ENCODE peak calls at places on chromosomes 13 and 19, in four cellular contexts. One of them, this sample, is unnamed.

GRCh38 chr19:41893899-41894298 is 10.9 kb downstream of the ARHGEF1 start:
- DNase-seq in pancreas: no peak
- DNase-seq in ovary: no peak
- DNase-seq in tibial artery: no peak
- DNase-seq in this sample: no peak

GRCh38 chr13:48437381-48437780 is 24.5 kb upstream of the LPAR6 start:
- DNase-seq in pancreas: no peak
- DNase-seq in ovary: peak; percentile 73
- DNase-seq in tibial artery: peak; percentile 93
- DNase-seq in this sample: no peak

GRCh38 chr13:41847216-41847615 is 113.7 kb downstream of the VWA8 start:
- DNase-seq in ovary: no peak
- DNase-seq in tibial artery: no peak
- DNase-seq in pancreas: no peak
- DNase-seq in this sample: no peak

GRCh38 chr13:26425439-26426358 is 131.8 kb upstream of the WASF3 start:
- DNase-seq in tibial artery: no peak
- DNase-seq in pancreas: no peak
- DNase-seq in ovary: no peak
- DNase-seq in this sample: no peak

GRCh38 chr19:5969476-5969875 is 8.5 kb downstream of the RANBP3 start:
- DNase-seq in tibial artery: no peak
- DNase-seq in pancreas: no peak
- DNase-seq in ovary: no peak
- DNase-seq in this sample: no peak

GRCh38 chr13:34011552-34012085 is 193.7 kb downstream of the RFC3 start:
- DNase-seq in pancreas: no peak
- DNase-seq in ovary: no peak
- DNase-seq in tibial artery: no peak
- DNase-seq in this sample: no peak

GRCh38 chr13:84446972-84447700 is 564.9 kb upstream of the SLITRK1 start:
- DNase-seq in tibial artery: no peak
- DNase-seq in pancreas: no peak
- DNase-seq in ovary: no peak
- DNase-seq in this sample: no peak

GRCh38 chr13:21074601-21075302 is 13.4 kb upstream of the LATS2 start:
- DNase-seq in pancreas: no peak
- DNase-seq in ovary: peak; percentile 33
- DNase-seq in tibial artery: no peak
- DNase-seq in this sample: no peak

GRCh38 chr13:24502567-24503375 is 9.8 kb downstream of the PARP4 start:
- DNase-seq in ovary: no peak
- DNase-seq in pancreas: no peak
- DNase-seq in tibial artery: no peak
- DNase-seq in this sample: no peak

GRCh38 chr13:69950160-69950559 is 157.5 kb upstream of the ATXN8OS start:
- DNase-seq in ovary: no peak
- DNase-seq in pancreas: no peak
- DNase-seq in tibial artery: no peak
- DNase-seq in this sample: no peak

GRCh38 chr19:34712606-34713261 is 21.3 kb upstream of the ZNF181 start:
- DNase-seq in tibial artery: no peak
- DNase-seq in pancreas: peak; percentile 48
- DNase-seq in ovary: peak; percentile 23
- DNase-seq in this sample: no peak

GRCh38 chr13:37039908-37040307 is 19.6 kb downstream of the SUPT20H start:
- DNase-seq in tibial artery: no peak
- DNase-seq in ovary: no peak
- DNase-seq in pancreas: no peak
- DNase-seq in this sample: no peak

GRCh38 chr19:56637976-56638555 is 4.9 kb upstream of the SMIM17 start:
- DNase-seq in pancreas: peak; percentile 70
- DNase-seq in ovary: peak; percentile 80
- DNase-seq in tibial artery: no peak
- DNase-seq in this sample: peak; percentile 47

GRCh38 chr19:13051581-13052165 is 51.0 kb downstream of the LYL1 start:
- DNase-seq in pancreas: peak; percentile 59
- DNase-seq in ovary: peak; percentile 74
- DNase-seq in tibial artery: peak; percentile 88
- DNase-seq in this sample: no peak

GRCh38 chr13:33194820-33195692 is 90.5 kb downstream of the STARD13 start:
- DNase-seq in tibial artery: no peak
- DNase-seq in pancreas: peak; percentile 47
- DNase-seq in ovary: no peak
- DNase-seq in this sample: no peak

GRCh38 chr19:46915386-46915785 is 54.6 kb downstream of the ARHGAP35 start:
- DNase-seq in tibial artery: no peak
- DNase-seq in pancreas: no peak
- DNase-seq in ovary: no peak
- DNase-seq in this sample: no peak

GRCh38 chr13:21478881-21479808 is 20.0 kb upstream of the ZDHHC20 start:
- DNase-seq in tibial artery: no peak
- DNase-seq in pancreas: peak; percentile 47
- DNase-seq in ovary: no peak
- DNase-seq in this sample: no peak

GRCh38 chr13:71242191-71242590 is 624.8 kb downstream of the DACH1 start:
- DNase-seq in pancreas: no peak
- DNase-seq in tibial artery: no peak
- DNase-seq in ovary: no peak
- DNase-seq in this sample: no peak

GRCh38 chr19:27972291-27973040 is 1240.5 kb downstream of the UQCRFS1 start:
- DNase-seq in tibial artery: no peak
- DNase-seq in ovary: no peak
- DNase-seq in pancreas: no peak
- DNase-seq in this sample: no peak

GRCh38 chr19:42693760-42694350 is 46.4 kb downstream of the PSG3 start:
- DNase-seq in pancreas: peak; percentile 20
- DNase-seq in tibial artery: no peak
- DNase-seq in ovary: no peak
- DNase-seq in this sample: no peak

GRCh38 chr19:48006762-48007161 is 12.3 kb downstream of the ELSPBP1 start:
- DNase-seq in ovary: no peak
- DNase-seq in pancreas: no peak
- DNase-seq in tibial artery: no peak
- DNase-seq in this sample: no peak

GRCh38 chr19:55079400-55080038 is 3.9 kb downstream of the EPS8L1 start:
- DNase-seq in tibial artery: no peak
- DNase-seq in pancreas: peak; percentile 27
- DNase-seq in ovary: no peak
- DNase-seq in this sample: no peak

GRCh38 chr13:48817166-48817802 is 158.4 kb upstream of the FNDC3A start:
- DNase-seq in pancreas: no peak
- DNase-seq in ovary: no peak
- DNase-seq in tibial artery: no peak
- DNase-seq in this sample: no peak

GRCh38 chr19:28242317-28242927 is 970.5 kb downstream of the UQCRFS1 start:
- DNase-seq in ovary: no peak
- DNase-seq in pancreas: no peak
- DNase-seq in tibial artery: no peak
- DNase-seq in this sample: no peak

GRCh38 chr19:19858751-19859150 is 6.9 kb upstream of the ZNF253 start:
- DNase-seq in ovary: no peak
- DNase-seq in tibial artery: no peak
- DNase-seq in pancreas: no peak
- DNase-seq in this sample: no peak

GRCh38 chr13:76387561-76387960 is 498.6 kb downstream of the KCTD12 start:
- DNase-seq in ovary: no peak
- DNase-seq in tibial artery: no peak
- DNase-seq in pancreas: no peak
- DNase-seq in this sample: no peak

GRCh38 chr13:110393761-110394160 is 86.7 kb downstream of the COL4A2 start:
- DNase-seq in ovary: no peak
- DNase-seq in pancreas: no peak
- DNase-seq in tibial artery: no peak
- DNase-seq in this sample: no peak
- H3K4me3 ChIP-seq in ovary: no peak overlapping the region
- H3K4me3 ChIP-seq in pancreas: no peak overlapping the region
- H3K4me3 ChIP-seq in tibial artery: no peak overlapping the region
- H3K4me3 ChIP-seq in this sample: no peak overlapping the region

GRCh38 chr13:95608640-95609280 is 35.7 kb downstream of the DZIP1 start:
- DNase-seq in ovary: no peak
- DNase-seq in tibial artery: no peak
- DNase-seq in pancreas: no peak
- DNase-seq in this sample: no peak
- H3K27ac ChIP-seq in ovary: no peak overlapping the region
- H3K27ac ChIP-seq in tibial artery: no peak overlapping the region
- H3K27ac ChIP-seq in pancreas: no peak overlapping the region
- H3K27ac ChIP-seq in this sample: no peak overlapping the region

GRCh38 chr13:51932231-51932630 is 70.5 kb downstream of the CCDC70 start:
- DNase-seq in pancreas: no peak
- DNase-seq in tibial artery: no peak
- DNase-seq in ovary: no peak
- DNase-seq in this sample: no peak

GRCh38 chr13:51931606-51932005 is 69.8 kb downstream of the CCDC70 start:
- DNase-seq in pancreas: no peak
- DNase-seq in tibial artery: no peak
- DNase-seq in ovary: no peak
- DNase-seq in this sample: no peak

GRCh38 chr13:51927129-51927528 is 65.4 kb downstream of the CCDC70 start:
- DNase-seq in ovary: no peak
- DNase-seq in tibial artery: no peak
- DNase-seq in pancreas: no peak
- DNase-seq in this sample: no peak

GRCh38 chr13:51928231-51928630 is 66.5 kb downstream of the CCDC70 start:
- DNase-seq in pancreas: no peak
- DNase-seq in tibial artery: no peak
- DNase-seq in ovary: no peak
- DNase-seq in this sample: no peak

DNA sequence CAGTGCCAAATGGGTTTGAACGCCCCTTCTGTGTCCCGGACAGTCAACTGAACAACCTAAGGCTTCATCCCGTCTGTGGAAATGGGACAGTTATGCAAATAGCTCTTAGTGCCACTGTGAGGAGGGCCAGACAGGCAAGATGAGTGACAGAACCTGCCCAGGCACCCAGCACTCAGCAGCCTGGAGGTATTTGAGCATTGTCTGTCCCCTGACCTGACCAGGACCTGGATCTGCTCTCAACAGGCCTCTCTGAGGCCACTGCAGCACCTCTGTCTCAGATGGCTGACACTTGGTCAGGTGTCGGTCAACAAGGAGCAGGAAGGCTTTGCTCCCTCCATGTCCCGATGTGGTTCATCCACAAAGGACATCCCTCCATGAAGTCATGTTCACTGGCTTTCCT is 67.9 kb downstream of the CCDC70 start:
- DNase-seq in ovary: no peak
- DNase-seq in tibial artery: no peak
- DNase-seq in pancreas: peak; percentile 7
- DNase-seq in this sample: no peak
- TF ChIP-seq CTCF in ovary: no peak
- TF ChIP-seq CTCF in tibial artery: no peak
- TF ChIP-seq CTCF in pancreas: no peak
- TF ChIP-seq CTCF in this sample: no peak

GRCh38 chr13:99129050-99129449 is 71.6 kb upstream of the UBAC2 start:
- DNase-seq in ovary: no peak
- DNase-seq in pancreas: no peak
- DNase-seq in tibial artery: no peak
- DNase-seq in this sample: no peak
- H3K4me3 ChIP-seq in ovary: no peak overlapping the region
- H3K4me3 ChIP-seq in pancreas: no peak overlapping the region
- H3K4me3 ChIP-seq in tibial artery: no peak overlapping the region
- H3K4me3 ChIP-seq in this sample: no peak overlapping the region

GRCh38 chr19:49567722-49568454 is 12.5 kb downstream of the NOSIP start:
- DNase-seq in pancreas: no peak
- DNase-seq in ovary: no peak
- DNase-seq in tibial artery: no peak
- DNase-seq in this sample: no peak
- H3K27ac ChIP-seq in pancreas: no peak overlapping the region
- H3K27ac ChIP-seq in ovary: no peak overlapping the region
- H3K27ac ChIP-seq in tibial artery: no peak overlapping the region
- H3K27ac ChIP-seq in this sample: no peak overlapping the region

GRCh38 chr19:58362272-58362994 is at the start of gene ZNF497:
- DNase-seq in tibial artery: peak; percentile 98
- DNase-seq in ovary: peak; percentile 96
- DNase-seq in pancreas: peak; percentile 97
- DNase-seq in this sample: peak; percentile 97

GRCh38 chr19:58364127-58364526 is 1.6 kb upstream of the ZNF497 start:
- DNase-seq in ovary: no peak
- DNase-seq in tibial artery: no peak
- DNase-seq in pancreas: no peak
- DNase-seq in this sample: no peak

GRCh38 chr19:58368561-58369360 is 6.2 kb upstream of the ZNF497 start:
- DNase-seq in tibial artery: no peak
- DNase-seq in pancreas: no peak
- DNase-seq in ovary: peak; percentile 27
- DNase-seq in this sample: no peak

GRCh38 chr19:58367698-58368454 is 5.3 kb upstream of the ZNF497 start:
- DNase-seq in tibial artery: no peak
- DNase-seq in pancreas: no peak
- DNase-seq in ovary: no peak
- DNase-seq in this sample: no peak

DNA sequence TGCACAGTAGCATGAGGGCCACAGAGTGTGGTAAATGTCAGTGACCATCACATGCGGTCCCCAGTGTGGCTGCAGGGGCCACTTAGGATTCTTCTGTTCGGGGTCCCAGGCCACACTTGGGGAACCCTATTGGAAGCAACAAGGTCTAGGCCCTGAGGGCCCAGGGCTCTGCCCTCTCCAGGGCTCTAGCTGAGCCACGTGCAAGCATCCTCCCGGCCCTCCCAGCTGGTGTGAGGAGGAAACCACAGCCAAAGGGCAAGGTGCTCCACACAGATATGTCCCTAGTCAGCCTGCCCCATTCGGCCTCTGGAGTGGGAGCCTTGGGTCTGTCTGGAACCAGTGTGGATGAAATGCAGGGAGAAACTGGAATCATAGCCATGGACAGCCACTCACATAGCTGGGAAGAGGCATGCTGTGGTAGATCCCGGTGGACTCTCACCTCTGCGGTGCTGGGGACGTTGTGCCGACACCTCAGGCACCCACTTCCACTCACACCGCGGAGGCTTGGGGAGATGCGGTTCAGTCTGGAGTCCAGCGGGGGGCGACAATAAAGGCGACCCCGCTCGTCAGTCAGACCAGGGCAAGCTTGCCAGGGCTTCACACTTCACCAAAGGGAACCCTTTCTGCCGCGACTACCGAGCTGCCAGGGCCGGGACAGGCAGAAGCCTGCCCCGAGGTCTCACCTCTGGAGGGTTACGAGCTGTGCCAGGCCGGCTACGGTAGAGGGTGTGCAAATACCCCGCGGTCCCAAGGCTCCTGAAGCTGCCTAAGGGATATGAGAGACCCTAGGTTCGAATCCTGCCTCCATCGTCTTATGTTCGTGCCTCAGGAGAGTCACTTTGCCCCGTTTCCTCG is 4.3 kb upstream of the ZNF497 start:
- DNase-seq in tibial artery: no peak
- DNase-seq in ovary: no peak
- DNase-seq in pancreas: no peak
- DNase-seq in this sample: no peak
- TF ChIP-seq CTCF in tibial artery: no peak
- TF ChIP-seq CTCF in ovary: no peak
- TF ChIP-seq CTCF in pancreas: no peak
- TF ChIP-seq CTCF in this sample: no peak